ENCODE peak calls at places on chromosomes 12 and 14, in four cellular contexts. One of them, this sample, is unnamed.

GRCh38 chr14:31941487-31941886 is 135.6 kb upstream of the ARHGAP5 start:
- DNase-seq in HepG2: peak; percentile 95
- DNase-seq in HCT116: no peak
- DNase-seq in K562: no peak
- DNase-seq in this sample: no peak

GRCh38 chr12:56128669-56129209 is 672 bp downstream of the ESYT1 start:
- DNase-seq in HepG2: no peak
- DNase-seq in K562: no peak
- DNase-seq in HCT116: no peak
- DNase-seq in this sample: no peak

GRCh38 chr12:402127-402456 is 648 bp downstream of the CCDC77 start:
- DNase-seq in HepG2: peak; percentile 42
- DNase-seq in K562: peak; percentile 11
- DNase-seq in HCT116: no peak
- DNase-seq in this sample: no peak

GRCh38 chr14:27559848-27560247 is 962.0 kb upstream of the NOVA1 start:
- DNase-seq in HCT116: no peak
- DNase-seq in HepG2: no peak
- DNase-seq in K562: no peak
- DNase-seq in this sample: no peak

GRCh38 chr14:76329951-76330350 is 46.0 kb upstream of the ESRRB start:
- DNase-seq in K562: no peak
- DNase-seq in HepG2: no peak
- DNase-seq in HCT116: no peak
- DNase-seq in this sample: no peak

GRCh38 chr12:117603316-117604113 is 242.1 kb upstream of the NOS1 start:
- DNase-seq in K562: no peak
- DNase-seq in HCT116: no peak
- DNase-seq in HepG2: no peak
- DNase-seq in this sample: no peak

GRCh38 chr14:54935958-54936357 is 33.3 kb upstream of the GCH1 start:
- DNase-seq in HepG2: peak; percentile 5
- DNase-seq in K562: no peak
- DNase-seq in HCT116: no peak
- DNase-seq in this sample: no peak

GRCh38 chr14:60651051-60651935 is 2.0 kb upstream of the SIX1 start:
- DNase-seq in HepG2: no peak
- DNase-seq in HCT116: no peak
- DNase-seq in K562: no peak
- DNase-seq in this sample: no peak

GRCh38 chr14:49863483-49864262 is 11.1 kb upstream of the NEMF start:
- DNase-seq in HCT116: no peak
- DNase-seq in HepG2: no peak
- DNase-seq in K562: peak; percentile 52
- DNase-seq in this sample: no peak

GRCh38 chr14:103723176-103724081 is 7.8 kb downstream of the ZFYVE21 start:
- DNase-seq in HepG2: no peak
- DNase-seq in HCT116: no peak
- DNase-seq in K562: no peak
- DNase-seq in this sample: no peak

GRCh38 chr14:33510991-33511390 is 439.9 kb downstream of the EGLN3 start:
- DNase-seq in K562: no peak
- DNase-seq in HCT116: no peak
- DNase-seq in HepG2: no peak
- DNase-seq in this sample: no peak

GRCh38 chr12:99765469-99766114 is 118.0 kb downstream of the GARIN6 start:
- DNase-seq in K562: no peak
- DNase-seq in HCT116: no peak
- DNase-seq in HepG2: no peak
- DNase-seq in this sample: no peak

GRCh38 chr12:67441736-67442346 is 172.7 kb downstream of the CAND1 start:
- DNase-seq in HCT116: peak; percentile 61
- DNase-seq in K562: peak; percentile 67
- DNase-seq in HepG2: peak; percentile 58
- DNase-seq in this sample: peak; percentile 24

GRCh38 chr12:10354502-10354901 is 35.3 kb downstream of the KLRK1 start:
- DNase-seq in HCT116: no peak
- DNase-seq in HepG2: peak; percentile 19
- DNase-seq in K562: no peak
- DNase-seq in this sample: no peak

GRCh38 chr12:104737682-104738370 is 220.3 kb downstream of the SLC41A2 start:
- DNase-seq in HCT116: no peak
- DNase-seq in K562: no peak
- DNase-seq in HepG2: no peak
- DNase-seq in this sample: no peak

GRCh38 chr14:98564006-98564405 is 708.0 kb downstream of the BCL11B start:
- DNase-seq in K562: no peak
- DNase-seq in HepG2: no peak
- DNase-seq in HCT116: no peak
- DNase-seq in this sample: no peak

GRCh38 chr14:34682787-34683321 is 31.5 kb downstream of the CFL2 start:
- DNase-seq in HepG2: no peak
- DNase-seq in K562: no peak
- DNase-seq in HCT116: no peak
- DNase-seq in this sample: no peak

GRCh38 chr12:104220931-104221330 is 5.4 kb downstream of the TXNRD1 start:
- DNase-seq in HCT116: no peak
- DNase-seq in HepG2: no peak
- DNase-seq in K562: no peak
- DNase-seq in this sample: no peak

GRCh38 chr12:81297606-81298005 is 219.7 kb downstream of the ACSS3 start:
- DNase-seq in HCT116: no peak
- DNase-seq in K562: no peak
- DNase-seq in HepG2: no peak
- DNase-seq in this sample: no peak

GRCh38 chr12:122458105-122459035 is 35.9 kb upstream of the CLIP1 start:
- DNase-seq in HCT116: no peak
- DNase-seq in K562: no peak
- DNase-seq in HepG2: peak; percentile 45
- DNase-seq in this sample: no peak

GRCh38 chr14:104509673-104510072 is 69.9 kb upstream of the C14orf180 start:
- DNase-seq in HCT116: no peak
- DNase-seq in HepG2: no peak
- DNase-seq in K562: peak; percentile 18
- DNase-seq in this sample: no peak

GRCh38 chr14:34258318-34258717 is 203.7 kb downstream of the SPTSSA start:
- DNase-seq in HCT116: no peak
- DNase-seq in K562: no peak
- DNase-seq in HepG2: no peak
- DNase-seq in this sample: no peak

GRCh38 chr14:88154321-88154720 is 149.4 kb downstream of the GPR65 start:
- DNase-seq in HepG2: no peak
- DNase-seq in K562: no peak
- DNase-seq in HCT116: no peak
- DNase-seq in this sample: no peak

GRCh38 chr12:52061470-52062166 is 8.2 kb upstream of the ATG101 start:
- DNase-seq in HepG2: peak; percentile 91
- DNase-seq in K562: no peak
- DNase-seq in HCT116: no peak
- DNase-seq in this sample: no peak

GRCh38 chr14:99260652-99261551 is 11.1 kb downstream of the BCL11B start:
- DNase-seq in HepG2: no peak
- DNase-seq in K562: no peak
- DNase-seq in HCT116: no peak
- DNase-seq in this sample: no peak

GRCh38 chr14:105537580-105538474 is 11.4 kb downstream of the TMEM121 start:
- DNase-seq in K562: peak; percentile 75
- DNase-seq in HCT116: no peak
- DNase-seq in HepG2: no peak
- DNase-seq in this sample: no peak

GRCh38 chr12:63752283-63752682 is 27.4 kb upstream of the RXYLT1 start:
- DNase-seq in HCT116: no peak
- DNase-seq in HepG2: no peak
- DNase-seq in K562: no peak
- DNase-seq in this sample: no peak

GRCh38 chr12:104504151-104504550 is 47.4 kb downstream of the CHST11 start:
- DNase-seq in HCT116: no peak
- DNase-seq in HepG2: no peak
- DNase-seq in K562: no peak
- DNase-seq in this sample: no peak

GRCh38 chr14:104973215-104974145 is 4.7 kb downstream of the AHNAK2 start:
- DNase-seq in HCT116: peak; percentile 98
- DNase-seq in K562: no peak
- DNase-seq in HepG2: no peak
- DNase-seq in this sample: peak; percentile 89

GRCh38 chr12:6664902-6665301 is 2.0 kb upstream of the ING4 start:
- DNase-seq in HCT116: no peak
- DNase-seq in K562: no peak
- DNase-seq in HepG2: no peak
- DNase-seq in this sample: no peak

GRCh38 chr12:131060011-131060703 is 106.5 kb downstream of the ADGRD1 start:
- DNase-seq in HCT116: no peak
- DNase-seq in HepG2: no peak
- DNase-seq in K562: no peak
- DNase-seq in this sample: no peak

GRCh38 chr14:102212356-102212755 is 72.7 kb downstream of the WDR20 start:
- DNase-seq in HepG2: no peak
- DNase-seq in K562: no peak
- DNase-seq in HCT116: no peak
- DNase-seq in this sample: no peak
- TF ChIP-seq TCF7L2 in HepG2: no peak
- TF ChIP-seq TCF7L2 in K562: no peak
- TF ChIP-seq TCF7L2 in HCT116: no peak
- TF ChIP-seq TCF7L2 in this sample: no peak

GRCh38 chr12:101697930-101698781 is 716 bp downstream of the CHPT1 start:
- DNase-seq in HepG2: peak; percentile 22
- DNase-seq in K562: peak; percentile 49
- DNase-seq in HCT116: no peak
- DNase-seq in this sample: no peak
- TF ChIP-seq SIN3A in HepG2: no peak
- TF ChIP-seq SIN3A in K562: no peak
- TF ChIP-seq SIN3A in HCT116: no peak
- TF ChIP-seq SIN3A in this sample: no peak

GRCh38 chr14:102086346-102086971 is 385 bp downstream of the HSP90AA1 start:
- DNase-seq in HCT116: no peak
- DNase-seq in K562: peak; percentile 42
- DNase-seq in HepG2: no peak
- DNase-seq in this sample: no peak
- H3K4me1 ChIP-seq in HCT116: peaks cover 16% of the 10 kb centered on the region
- H3K4me1 ChIP-seq in K562: peaks cover 21% of the 10 kb centered on the region
- H3K4me1 ChIP-seq in HepG2: peaks cover 54% of the 10 kb centered on the region
- H3K4me1 ChIP-seq in this sample: peaks cover 24% of the 10 kb centered on the region

DNA sequence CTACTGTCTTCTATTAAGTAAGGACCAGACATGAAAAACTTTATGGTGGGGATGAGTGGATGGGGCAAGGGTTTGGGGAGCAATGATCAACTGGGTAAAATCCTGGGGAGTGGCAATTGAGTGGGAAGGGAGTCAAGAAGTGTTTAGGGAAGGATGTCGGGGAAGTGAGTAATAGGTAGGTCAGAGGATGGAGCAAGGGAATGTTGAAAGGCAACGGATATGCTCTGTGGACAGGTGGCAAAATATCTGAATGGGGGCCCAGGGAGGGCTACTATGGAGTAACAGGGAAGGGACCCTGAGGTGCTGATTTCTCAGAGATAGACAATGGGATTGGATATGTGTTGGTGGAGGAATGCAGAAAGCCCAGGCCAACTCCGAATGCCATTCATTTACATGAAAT is 21.4 kb upstream of the FOS start:
- DNase-seq in HepG2: no peak
- DNase-seq in K562: no peak
- DNase-seq in HCT116: no peak
- DNase-seq in this sample: no peak
- TF ChIP-seq TCF7L2 in HepG2: no peak
- TF ChIP-seq TCF7L2 in K562: no peak
- TF ChIP-seq TCF7L2 in HCT116: no peak
- TF ChIP-seq TCF7L2 in this sample: no peak

This sample was measured in Panc1.